ENCODE peak calls at places on chromosome 19, in ten cellular contexts. One of them, this sample, is unnamed.

GRCh38 chr19:16185925-16186234 is 670 bp downstream of the FAM32A start:
- DNase-seq in GM03348: no peak
- DNase-seq in brain microvascular endothelial cell: peak
- DNase-seq in ascending aorta: peak
- DNase-seq in neuronal stem cell: no peak
- DNase-seq in IMR-90: no peak
- DNase-seq in NCI-H2081: no peak
- DNase-seq in smooth muscle cell of the brain vasculature: no peak
- DNase-seq in occipital lobe: no peak
- DNase-seq in neural progenitor cell: no peak
- DNase-seq in this sample: peak

GRCh38 chr19:3868770-3869456 is at the start of gene ZFR2:
- DNase-seq in neuronal stem cell: no peak
- DNase-seq in smooth muscle cell of the brain vasculature: no peak
- DNase-seq in neural progenitor cell: peak
- DNase-seq in ascending aorta: no peak
- DNase-seq in NCI-H2081: no peak
- DNase-seq in IMR-90: no peak
- DNase-seq in GM03348: no peak
- DNase-seq in brain microvascular endothelial cell: no peak
- DNase-seq in occipital lobe: no peak
- DNase-seq in this sample: no peak

GRCh38 chr19:14890616-14891379 is 4.9 kb upstream of the OR7A17 start:
- DNase-seq in GM03348: no peak
- DNase-seq in neuronal stem cell: no peak
- DNase-seq in smooth muscle cell of the brain vasculature: no peak
- DNase-seq in ascending aorta: no peak
- DNase-seq in neural progenitor cell: no peak
- DNase-seq in occipital lobe: no peak
- DNase-seq in NCI-H2081: no peak
- DNase-seq in IMR-90: no peak
- DNase-seq in brain microvascular endothelial cell: no peak
- DNase-seq in this sample: no peak

GRCh38 chr19:50321831-50322230 is 7.3 kb downstream of the KCNC3 start:
- DNase-seq in NCI-H2081: no peak
- DNase-seq in IMR-90: no peak
- DNase-seq in ascending aorta: no peak
- DNase-seq in GM03348: no peak
- DNase-seq in brain microvascular endothelial cell: no peak
- DNase-seq in smooth muscle cell of the brain vasculature: no peak
- DNase-seq in neural progenitor cell: no peak
- DNase-seq in neuronal stem cell: no peak
- DNase-seq in occipital lobe: no peak
- DNase-seq in this sample: no peak

GRCh38 chr19:835201-835810 is 5.5 kb upstream of the PRTN3 start:
- DNase-seq in ascending aorta: no peak
- DNase-seq in IMR-90: no peak
- DNase-seq in smooth muscle cell of the brain vasculature: no peak
- DNase-seq in occipital lobe: no peak
- DNase-seq in brain microvascular endothelial cell: no peak
- DNase-seq in NCI-H2081: no peak
- DNase-seq in neuronal stem cell: no peak
- DNase-seq in GM03348: no peak
- DNase-seq in neural progenitor cell: no peak
- DNase-seq in this sample: no peak

GRCh38 chr19:50384685-50385535 is 763 bp downstream of the POLD1 start:
- DNase-seq in NCI-H2081: no peak
- DNase-seq in occipital lobe: no peak
- DNase-seq in brain microvascular endothelial cell: peak
- DNase-seq in ascending aorta: no peak
- DNase-seq in IMR-90: peak
- DNase-seq in neural progenitor cell: peak
- DNase-seq in neuronal stem cell: peak
- DNase-seq in smooth muscle cell of the brain vasculature: no peak
- DNase-seq in GM03348: peak
- DNase-seq in this sample: peak

GRCh38 chr19:55075366-55075998 is at the start of gene EPS8L1:
- DNase-seq in IMR-90: no peak
- DNase-seq in neural progenitor cell: no peak
- DNase-seq in occipital lobe: no peak
- DNase-seq in neuronal stem cell: no peak
- DNase-seq in GM03348: no peak
- DNase-seq in smooth muscle cell of the brain vasculature: no peak
- DNase-seq in ascending aorta: no peak
- DNase-seq in brain microvascular endothelial cell: no peak
- DNase-seq in NCI-H2081: no peak
- DNase-seq in this sample: no peak

GRCh38 chr19:39098365-39099269 is 14.4 kb downstream of the ACP7 start:
- DNase-seq in smooth muscle cell of the brain vasculature: no peak
- DNase-seq in brain microvascular endothelial cell: no peak
- DNase-seq in ascending aorta: no peak
- DNase-seq in IMR-90: no peak
- DNase-seq in GM03348: peak
- DNase-seq in neural progenitor cell: no peak
- DNase-seq in occipital lobe: no peak
- DNase-seq in NCI-H2081: no peak
- DNase-seq in neuronal stem cell: no peak
- DNase-seq in this sample: no peak

GRCh38 chr19:7395793-7396192 is 47.1 kb downstream of the ARHGEF18 start:
- DNase-seq in neural progenitor cell: no peak
- DNase-seq in IMR-90: no peak
- DNase-seq in neuronal stem cell: no peak
- DNase-seq in NCI-H2081: no peak
- DNase-seq in ascending aorta: no peak
- DNase-seq in occipital lobe: no peak
- DNase-seq in GM03348: no peak
- DNase-seq in brain microvascular endothelial cell: no peak
- DNase-seq in smooth muscle cell of the brain vasculature: no peak
- DNase-seq in this sample: no peak

GRCh38 chr19:9836021-9836420 is 903 bp downstream of the PIN1 start:
- DNase-seq in brain microvascular endothelial cell: peak
- DNase-seq in neural progenitor cell: no peak
- DNase-seq in smooth muscle cell of the brain vasculature: no peak
- DNase-seq in IMR-90: peak
- DNase-seq in occipital lobe: no peak
- DNase-seq in NCI-H2081: peak
- DNase-seq in neuronal stem cell: no peak
- DNase-seq in GM03348: peak
- DNase-seq in ascending aorta: no peak
- DNase-seq in this sample: peak

GRCh38 chr19:55465460-55466245 is 1.1 kb upstream of the C19orf85 start:
- DNase-seq in occipital lobe: no peak
- DNase-seq in ascending aorta: no peak
- DNase-seq in IMR-90: no peak
- DNase-seq in NCI-H2081: no peak
- DNase-seq in neural progenitor cell: no peak
- DNase-seq in brain microvascular endothelial cell: no peak
- DNase-seq in GM03348: no peak
- DNase-seq in smooth muscle cell of the brain vasculature: no peak
- DNase-seq in neuronal stem cell: no peak
- DNase-seq in this sample: no peak

GRCh38 chr19:3270908-3271307 is 46.4 kb downstream of the CELF5 start:
- DNase-seq in IMR-90: peak
- DNase-seq in occipital lobe: peak
- DNase-seq in smooth muscle cell of the brain vasculature: no peak
- DNase-seq in brain microvascular endothelial cell: peak
- DNase-seq in neuronal stem cell: peak
- DNase-seq in ascending aorta: no peak
- DNase-seq in NCI-H2081: peak
- DNase-seq in GM03348: no peak
- DNase-seq in neural progenitor cell: peak
- DNase-seq in this sample: peak

GRCh38 chr19:31314849-31315620 is 34.2 kb downstream of the TSHZ3 start:
- DNase-seq in neural progenitor cell: peak
- DNase-seq in IMR-90: no peak
- DNase-seq in GM03348: peak
- DNase-seq in occipital lobe: no peak
- DNase-seq in neuronal stem cell: no peak
- DNase-seq in smooth muscle cell of the brain vasculature: no peak
- DNase-seq in ascending aorta: no peak
- DNase-seq in brain microvascular endothelial cell: no peak
- DNase-seq in NCI-H2081: no peak
- DNase-seq in this sample: no peak

GRCh38 chr19:46603195-46603637 is 2.1 kb downstream of the CALM3 start:
- DNase-seq in neural progenitor cell: no peak
- DNase-seq in IMR-90: no peak
- DNase-seq in brain microvascular endothelial cell: no peak
- DNase-seq in NCI-H2081: no peak
- DNase-seq in smooth muscle cell of the brain vasculature: no peak
- DNase-seq in occipital lobe: no peak
- DNase-seq in GM03348: no peak
- DNase-seq in neuronal stem cell: no peak
- DNase-seq in ascending aorta: peak
- DNase-seq in this sample: no peak